ENCODE peak calls at places on chromosomes 13 and 19, in ten cellular contexts. Z is substantia nigra, U is left colon, Y is NCI-H2029 treated with DMSO at 0.1 percent for 48 hours, D is glutamatergic neuron, L is globus pallidus, M is T-cell, W is AG04450, G is H54, T is aorta. F is an unnamed sample.

GRCh38 chr13:38990693-38991092 is at the start of gene STOML3:
- DNase-seq in Z (no peak), U (no peak), Y (no peak), D (no peak), W (no peak), M (no peak), T (no peak), G (no peak), L (no peak), F (no peak)

GRCh38 chr19:2574971-2575630 is 99.2 kb downstream of the GADD45B start:
- DNase-seq in U (peak), Z (no peak), L (no peak), M (no peak), G (no peak), D (no peak), Y (no peak), W (no peak), T (peak), F (no peak)

GRCh38 chr13:47656651-47657050 is 344.4 kb downstream of the SUCLA2 start:
- DNase-seq in L (no peak), W (no peak), D (no peak), Z (no peak), M (no peak), G (no peak), Y (no peak), U (no peak), T (no peak), F (no peak)

GRCh38 chr13:44237276-44237767 is 136.3 kb upstream of the SERP2 start:
- DNase-seq in U (no peak), M (no peak), Z (peak), Y (no peak), D (no peak), L (peak), G (no peak), T (no peak), W (peak), F (peak)

GRCh38 chr19:18117692-18118378 is 20.3 kb downstream of the MAST3 start:
- DNase-seq in M (peak), G (peak), W (no peak), Y (peak), D (peak), L (peak), T (peak), U (peak), Z (peak), F (peak)

GRCh38 chr19:20005741-20006140 is 33.6 kb downstream of the ZNF682 start:
- DNase-seq in G (no peak), Y (no peak), T (no peak), Z (no peak), W (no peak), U (no peak), L (no peak), D (no peak), M (no peak), F (no peak)

GRCh38 chr19:52527954-52528326 is 472 bp downstream of the ZNF808 start:
- DNase-seq in T (peak), Z (no peak), M (no peak), G (no peak), L (peak), Y (no peak), D (peak), U (peak), W (no peak), F (peak)

GRCh38 chr13:75936791-75937190 is 300.7 kb downstream of the LMO7 start:
- DNase-seq in M (no peak), D (no peak), G (no peak), L (no peak), U (no peak), T (no peak), Z (no peak), W (no peak), Y (no peak), F (no peak)

GRCh38 chr19:35000647-35001501 is 751 bp downstream of the GRAMD1A start:
- DNase-seq in M (peak), D (peak), T (no peak), Z (no peak), U (peak), G (peak), W (no peak), L (no peak), Y (peak), F (peak)

F was measured in EH.